ENCODE peak calls at places on chromosome 6, in four cellular contexts. One of them, this sample, is unnamed.

GRCh38 chr6:11392778-11393507 is 144.6 kb upstream of the TMEM170B start:
- DNase-seq in stimulated activated CD8-positive, alpha-beta memory T cell treated with anti-CD3 and anti-CD28 coated beads, Interleukin-15, amount 100 ng/mL, for 24 hours: no peak
- DNase-seq in RCC 7860: peak
- DNase-seq in activated T-helper 1 cell treated with Interleukin-2 at 50 U/mL for 16 hours: no peak
- DNase-seq in this sample: no peak

GRCh38 chr6:64034840-64035656 is 399.4 kb downstream of the PHF3 start:
- DNase-seq in stimulated activated CD8-positive, alpha-beta memory T cell treated with anti-CD3 and anti-CD28 coated beads, Interleukin-15, amount 100 ng/mL, for 24 hours: no peak
- DNase-seq in RCC 7860: no peak
- DNase-seq in activated T-helper 1 cell treated with Interleukin-2 at 50 U/mL for 16 hours: no peak
- DNase-seq in this sample: no peak

GRCh38 chr6:16649241-16649640 is 112.0 kb downstream of the ATXN1 start:
- DNase-seq in stimulated activated CD8-positive, alpha-beta memory T cell treated with anti-CD3 and anti-CD28 coated beads, Interleukin-15, amount 100 ng/mL, for 24 hours: no peak
- DNase-seq in RCC 7860: no peak
- DNase-seq in activated T-helper 1 cell treated with Interleukin-2 at 50 U/mL for 16 hours: no peak
- DNase-seq in this sample: no peak

GRCh38 chr6:150238294-150238693 is 95.5 kb downstream of the PPP1R14C start:
- DNase-seq in stimulated activated CD8-positive, alpha-beta memory T cell treated with anti-CD3 and anti-CD28 coated beads, Interleukin-15, amount 100 ng/mL, for 24 hours: no peak
- DNase-seq in RCC 7860: no peak
- DNase-seq in activated T-helper 1 cell treated with Interleukin-2 at 50 U/mL for 16 hours: no peak
- DNase-seq in this sample: no peak

GRCh38 chr6:45651301-45651700 is 273.6 kb upstream of the SUPT3H start:
- DNase-seq in stimulated activated CD8-positive, alpha-beta memory T cell treated with anti-CD3 and anti-CD28 coated beads, Interleukin-15, amount 100 ng/mL, for 24 hours: no peak
- DNase-seq in RCC 7860: no peak
- DNase-seq in activated T-helper 1 cell treated with Interleukin-2 at 50 U/mL for 16 hours: no peak
- DNase-seq in this sample: no peak

GRCh38 chr6:73929421-73929820 is 233.4 kb downstream of the CD109 start:
- DNase-seq in stimulated activated CD8-positive, alpha-beta memory T cell treated with anti-CD3 and anti-CD28 coated beads, Interleukin-15, amount 100 ng/mL, for 24 hours: no peak
- DNase-seq in RCC 7860: no peak
- DNase-seq in activated T-helper 1 cell treated with Interleukin-2 at 50 U/mL for 16 hours: no peak
- DNase-seq in this sample: no peak

GRCh38 chr6:12751694-12752304 is 35.2 kb downstream of the PHACTR1 start:
- DNase-seq in stimulated activated CD8-positive, alpha-beta memory T cell treated with anti-CD3 and anti-CD28 coated beads, Interleukin-15, amount 100 ng/mL, for 24 hours: no peak
- DNase-seq in RCC 7860: no peak
- DNase-seq in activated T-helper 1 cell treated with Interleukin-2 at 50 U/mL for 16 hours: no peak
- DNase-seq in this sample: no peak

GRCh38 chr6:151440930-151441329 is 11.0 kb downstream of the RMND1 start:
- DNase-seq in stimulated activated CD8-positive, alpha-beta memory T cell treated with anti-CD3 and anti-CD28 coated beads, Interleukin-15, amount 100 ng/mL, for 24 hours: no peak
- DNase-seq in RCC 7860: no peak
- DNase-seq in activated T-helper 1 cell treated with Interleukin-2 at 50 U/mL for 16 hours: no peak
- DNase-seq in this sample: no peak

GRCh38 chr6:129853996-129854711 is 7.0 kb downstream of the TMEM244 start:
- DNase-seq in stimulated activated CD8-positive, alpha-beta memory T cell treated with anti-CD3 and anti-CD28 coated beads, Interleukin-15, amount 100 ng/mL, for 24 hours: no peak
- DNase-seq in RCC 7860: no peak
- DNase-seq in activated T-helper 1 cell treated with Interleukin-2 at 50 U/mL for 16 hours: no peak
- DNase-seq in this sample: no peak

GRCh38 chr6:135089901-135090300 is 35.3 kb upstream of the HBS1L start:
- DNase-seq in stimulated activated CD8-positive, alpha-beta memory T cell treated with anti-CD3 and anti-CD28 coated beads, Interleukin-15, amount 100 ng/mL, for 24 hours: no peak
- DNase-seq in RCC 7860: no peak
- DNase-seq in activated T-helper 1 cell treated with Interleukin-2 at 50 U/mL for 16 hours: no peak
- DNase-seq in this sample: no peak

GRCh38 chr6:6346427-6346826 is 26.0 kb upstream of the F13A1 start:
- DNase-seq in stimulated activated CD8-positive, alpha-beta memory T cell treated with anti-CD3 and anti-CD28 coated beads, Interleukin-15, amount 100 ng/mL, for 24 hours: no peak
- DNase-seq in RCC 7860: no peak
- DNase-seq in activated T-helper 1 cell treated with Interleukin-2 at 50 U/mL for 16 hours: no peak
- DNase-seq in this sample: no peak

GRCh38 chr6:135451617-135452190 is 45.8 kb downstream of the AHI1 start:
- DNase-seq in stimulated activated CD8-positive, alpha-beta memory T cell treated with anti-CD3 and anti-CD28 coated beads, Interleukin-15, amount 100 ng/mL, for 24 hours: no peak
- DNase-seq in RCC 7860: no peak
- DNase-seq in activated T-helper 1 cell treated with Interleukin-2 at 50 U/mL for 16 hours: no peak
- DNase-seq in this sample: no peak

GRCh38 chr6:137076277-137077068 is 31.7 kb upstream of the IL20RA start:
- DNase-seq in stimulated activated CD8-positive, alpha-beta memory T cell treated with anti-CD3 and anti-CD28 coated beads, Interleukin-15, amount 100 ng/mL, for 24 hours: peak
- DNase-seq in RCC 7860: peak
- DNase-seq in activated T-helper 1 cell treated with Interleukin-2 at 50 U/mL for 16 hours: peak
- DNase-seq in this sample: peak

GRCh38 chr6:5403619-5404018 is 142.3 kb downstream of the FARS2 start:
- DNase-seq in stimulated activated CD8-positive, alpha-beta memory T cell treated with anti-CD3 and anti-CD28 coated beads, Interleukin-15, amount 100 ng/mL, for 24 hours: no peak
- DNase-seq in RCC 7860: no peak
- DNase-seq in activated T-helper 1 cell treated with Interleukin-2 at 50 U/mL for 16 hours: no peak
- DNase-seq in this sample: no peak

GRCh38 chr6:116304538-116305097 is 24.9 kb upstream of the TSPYL1 start:
- DNase-seq in stimulated activated CD8-positive, alpha-beta memory T cell treated with anti-CD3 and anti-CD28 coated beads, Interleukin-15, amount 100 ng/mL, for 24 hours: no peak
- DNase-seq in RCC 7860: no peak
- DNase-seq in activated T-helper 1 cell treated with Interleukin-2 at 50 U/mL for 16 hours: no peak
- DNase-seq in this sample: no peak